ENCODE peak calls at places on chromosomes 4 and X, in four cellular contexts. Y, L, W and C are unnamed samples.

GRCh38 chr4:38728651-38729141 is 54.1 kb downstream of the TLR10 start:
- DNase-seq in Y (peak), L (no peak), W (no peak), C (no peak)

GRCh38 chr4:13178621-13179020 is 305.5 kb downstream of the RAB28 start:
- DNase-seq in L (no peak), Y (no peak), W (no peak), C (no peak)

GRCh38 chr4:15024386-15024785 is 22.1 kb downstream of the CPEB2 start:
- DNase-seq in W (no peak), Y (no peak), L (no peak), C (peak)

GRCh38 chr4:98994474-98995182 is 893 bp upstream of the METAP1 start:
- DNase-seq in W (no peak), L (no peak), Y (no peak), C (peak)

GRCh38 chr4:7721984-7722551 is 217.6 kb downstream of the AFAP1 start:
- DNase-seq in Y (no peak), W (no peak), L (peak), C (no peak)

GRCh38 chr4:48127882-48128394 is 6.1 kb downstream of the TXK start:
- DNase-seq in W (peak), Y (peak), L (peak), C (peak)

GRCh38 chr4:2356123-2357069 is 62.0 kb downstream of the ZFYVE28 start:
- DNase-seq in W (no peak), Y (no peak), L (no peak), C (no peak)

GRCh38 chr4:53459548-53459947 is 82.1 kb downstream of the FIP1L1 start:
- DNase-seq in Y (no peak), L (no peak), W (no peak), C (peak)

GRCh38 chr4:6369035-6369434 is 99.4 kb downstream of the WFS1 start:
- DNase-seq in Y (no peak), W (no peak), L (no peak), C (no peak)

GRCh38 chr4:119135721-119136121 is at the start of gene MYOZ2:
- DNase-seq in Y (no peak), L (no peak), W (no peak), C (peak)

GRCh38 chrX:150761176-150761818 is 68.1 kb downstream of the MTMR1 start:
- DNase-seq in W (no peak), Y (no peak), L (no peak), C (no peak)

GRCh38 chr4:6172093-6172926 is 28.0 kb downstream of the JAKMIP1 start:
- DNase-seq in L (no peak), W (no peak), Y (no peak), C (no peak)

GRCh38 chr4:164930647-164931046 is 46.8 kb downstream of the TRIM61 start:
- DNase-seq in L (no peak), W (no peak), Y (no peak), C (no peak)

GRCh38 chr4:172758586-172759340 is 409.8 kb upstream of the GALNT7 start:
- DNase-seq in L (no peak), W (no peak), Y (no peak), C (peak)

GRCh38 chrX:7170903-7171302 is 22.9 kb upstream of the PUDP start:
- DNase-seq in W (no peak), L (peak), Y (no peak), C (no peak)

GRCh38 chrX:7164174-7164573 is 16.2 kb upstream of the PUDP start:
- DNase-seq in Y (no peak), L (no peak), W (no peak), C (no peak)

GRCh38 chrX:7168366-7168765 is 20.4 kb upstream of the PUDP start:
- DNase-seq in L (no peak), Y (no peak), W (no peak), C (no peak)

GRCh38 chrX:7169627-7170026 is 21.7 kb upstream of the PUDP start:
- DNase-seq in Y (no peak), L (no peak), W (no peak), C (no peak)
- TF ChIP-seq CHD1 in Y (no peak), L (no peak), W (no peak), C (no peak)

GRCh38 chr4:92199135-92199534 is 104.6 kb upstream of the GRID2 start:
- DNase-seq in Y (no peak), W (no peak), L (no peak), C (no peak)

GRCh38 chr4:92198711-92199110 is 105.1 kb upstream of the GRID2 start:
- DNase-seq in Y (no peak), W (no peak), L (no peak), C (peak)
- TF ChIP-seq CHD1 in Y (no peak), W (no peak), L (no peak), C (no peak)

GRCh38 chr4:112651641-112652040 is 14.7 kb downstream of the LARP7 start:
- DNase-seq in L (no peak), Y (no peak), W (no peak), C (no peak)

GRCh38 chr4:112652216-112652615 is 15.3 kb downstream of the LARP7 start:
- DNase-seq in W (no peak), L (no peak), Y (peak), C (no peak)

GRCh38 chr4:112649055-112649408 is 12.1 kb downstream of the LARP7 start:
- DNase-seq in L (no peak), Y (no peak), W (no peak), C (no peak)

GRCh38 chr4:112648263-112649054 is 11.5 kb downstream of the LARP7 start:
- DNase-seq in W (no peak), L (no peak), Y (peak), C (peak)

GRCh38 chr4:112650332-112650731 is 13.4 kb downstream of the LARP7 start:
- DNase-seq in Y (no peak), L (no peak), W (no peak), C (no peak)
- TF ChIP-seq CHD1 in Y (peak), L (no peak), W (no peak), C (no peak)

DNA sequence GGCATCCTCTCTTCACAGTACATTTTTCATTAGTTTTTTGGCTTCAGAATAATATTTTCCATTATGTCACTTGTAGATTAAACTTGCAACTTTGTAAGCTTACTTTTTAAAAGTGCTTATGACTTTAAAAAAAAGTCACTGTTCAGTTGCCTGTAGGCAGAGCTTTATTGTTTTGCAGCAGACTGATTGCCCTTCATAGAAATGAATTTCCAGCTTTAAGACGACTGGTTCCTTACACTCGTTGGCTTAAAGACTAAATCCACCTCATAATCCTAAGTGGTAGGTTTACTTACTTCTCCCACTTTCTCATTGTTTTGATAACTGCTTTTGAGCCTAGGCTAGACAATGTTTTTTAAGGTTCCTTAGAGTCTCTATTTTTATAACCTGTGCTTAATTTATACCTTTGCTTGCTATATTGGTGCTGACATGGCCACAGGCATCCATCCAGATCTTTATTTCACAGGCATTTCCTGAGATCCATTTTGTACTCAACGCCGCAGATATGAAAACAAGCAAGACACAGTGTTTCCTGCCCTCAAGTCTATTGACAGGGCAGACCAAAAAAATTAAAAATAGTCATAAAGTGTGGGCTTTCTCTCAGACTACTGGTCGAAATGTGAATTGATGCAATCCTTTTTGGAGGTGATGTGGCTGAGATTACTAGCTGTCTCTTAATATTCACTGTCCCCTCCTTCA is 12.6 kb upstream of the IL13RA2 start:
- DNase-seq in Y (no peak), W (no peak), L (no peak), C (no peak)
- TF ChIP-seq CHD1 in Y (no peak), W (no peak), L (no peak), C (no peak)

DNA sequence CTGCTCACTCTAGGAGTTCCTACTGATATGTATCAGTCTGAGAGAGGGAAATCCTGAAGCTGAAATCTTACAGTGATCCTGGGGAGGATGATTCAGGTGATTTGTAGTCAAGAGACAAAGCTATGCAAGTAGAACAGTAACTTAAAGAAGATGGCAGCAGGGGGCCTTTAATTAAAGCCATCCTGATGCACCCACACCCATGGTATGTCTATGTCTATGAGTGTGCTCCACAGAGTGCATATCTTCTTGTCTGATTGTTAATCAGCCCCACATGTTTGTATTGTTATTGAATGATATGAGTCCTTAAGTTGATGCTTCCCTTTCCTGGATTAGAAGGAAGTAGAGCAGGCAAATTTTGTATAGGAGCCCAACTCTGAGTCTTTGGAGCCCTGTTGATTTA is 78.8 kb downstream of the NHS start:
- DNase-seq in W (no peak), Y (no peak), L (no peak), C (no peak)
- TF ChIP-seq CHD1 in W (no peak), Y (no peak), L (no peak), C (no peak)

GRCh38 chr4:72496119-72496518 is 72.9 kb downstream of the ADAMTS3 start:
- DNase-seq in L (no peak), Y (no peak), W (no peak), C (no peak)
- TF ChIP-seq CHD1 in L (no peak), Y (no peak), W (no peak), C (no peak)

DNA sequence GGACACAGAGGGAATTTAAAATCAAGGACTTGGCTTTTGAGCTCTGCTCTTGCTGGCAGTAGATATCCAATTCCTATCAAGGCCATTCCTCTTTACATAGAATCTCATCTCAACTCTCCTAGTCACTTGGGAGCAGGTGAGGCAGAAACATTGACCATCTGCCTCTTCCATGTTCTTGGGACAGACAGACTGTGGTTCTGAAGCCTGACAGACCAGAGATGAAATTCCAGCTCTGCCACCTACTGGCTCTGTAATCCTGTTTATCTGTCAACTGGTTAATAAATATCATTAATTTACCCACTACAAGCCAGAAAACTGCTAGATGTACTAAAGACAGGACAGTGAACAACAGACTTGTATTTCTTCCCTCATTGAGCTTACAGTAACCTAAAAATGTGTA is 300.8 kb downstream of the ADGRL3 start:
- DNase-seq in L (no peak), Y (no peak), W (no peak), C (no peak)
- TF ChIP-seq CHD1 in L (no peak), Y (no peak), W (no peak), C (no peak)

GRCh38 chr4:145739840-145740239 is 59.9 kb downstream of the C4orf51 start:
- DNase-seq in Y (no peak), W (no peak), L (no peak), C (no peak)
- TF ChIP-seq CHD1 in Y (no peak), W (no peak), L (no peak), C (no peak)